ENCODE peak calls at places on chromosomes 2 and 18, in seven cellular contexts. N is GM03348, A is neuronal stem cell, O is nephron progenitor cell, B is GM04504, Y is T-helper 1 cell, K is OCI-M1. R is an unnamed sample.

GRCh38 chr2:121061633-121062032 is 223.4 kb downstream of the TFCP2L1 start:
- DNase-seq in O (no peak), K (no peak), N (no peak), B (no peak), A (no peak), Y (no peak), R (no peak)

GRCh38 chr18:26624443-26624842 is 76.1 kb upstream of the KCTD1 start:
- DNase-seq in Y (no peak), O (no peak), K (no peak), N (no peak), A (no peak), B (no peak), R (no peak)

GRCh38 chr2:64661770-64662169 is 8.1 kb upstream of the SERTAD2 start:
- DNase-seq in A (no peak), Y (no peak), N (no peak), O (no peak), B (no peak), K (peak), R (peak)

GRCh38 chr2:162929571-162929970 is 91.0 kb upstream of the KCNH7 start:
- DNase-seq in B (no peak), O (no peak), K (no peak), A (no peak), Y (no peak), N (no peak), R (no peak)

GRCh38 chr2:149160701-149161217 is 122.3 kb downstream of the LYPD6B start:
- DNase-seq in A (no peak), K (peak), O (peak), Y (no peak), B (no peak), N (no peak), R (peak)

GRCh38 chr2:231900486-231900942 is 25.7 kb downstream of the NPPC start:
- DNase-seq in N (peak), A (peak), O (peak), K (peak), Y (no peak), B (no peak), R (peak)

GRCh38 chr2:142825861-142826260 is 51.6 kb upstream of the KYNU start:
- DNase-seq in N (no peak), O (no peak), Y (no peak), K (no peak), B (no peak), A (no peak), R (no peak)

GRCh38 chr18:70368903-70369302 is 80.1 kb downstream of the SOCS6 start:
- DNase-seq in B (no peak), Y (no peak), A (no peak), K (no peak), N (no peak), O (no peak), R (peak)

GRCh38 chr18:78238404-78239089 is 741.1 kb upstream of the SALL3 start:
- DNase-seq in B (no peak), A (no peak), O (peak), Y (no peak), N (no peak), K (no peak), R (no peak)

GRCh38 chr2:217393585-217394032 is 533.7 kb upstream of the TNP1 start:
- DNase-seq in O (no peak), N (peak), K (no peak), A (no peak), Y (no peak), B (peak), R (no peak)

GRCh38 chr2:57890462-57890861 is 156.1 kb upstream of the VRK2 start:
- DNase-seq in Y (no peak), A (no peak), O (no peak), K (peak), N (peak), B (peak), R (peak)

GRCh38 chr18:47944972-47945843 is 14.7 kb upstream of the SMAD2 start:
- DNase-seq in K (peak), A (no peak), O (no peak), Y (no peak), B (no peak), N (no peak), R (peak)

GRCh38 chr18:79386547-79386946 is 9.2 kb upstream of the NFATC1 start:
- DNase-seq in Y (no peak), N (no peak), O (no peak), A (no peak), K (no peak), B (no peak), R (no peak)

GRCh38 chr2:235804676-235805075 is 310.8 kb downstream of the AGAP1 start:
- DNase-seq in A (no peak), B (no peak), Y (no peak), N (no peak), O (no peak), K (no peak), R (no peak)

GRCh38 chr2:188024811-188025210 is 266.9 kb upstream of the GULP1 start:
- DNase-seq in O (no peak), B (no peak), N (peak), K (no peak), A (no peak), Y (no peak), R (no peak)

GRCh38 chr18:13006731-13007550 is 15.8 kb downstream of the CEP192 start:
- DNase-seq in N (no peak), B (no peak), A (no peak), Y (no peak), O (no peak), K (no peak), R (peak)